ENCODE peak calls at places on chromosomes 7 and 10, in eight cellular contexts. Y is AG04449; S is A549; W is PC-9; M is CD8-positive, alpha-beta T cell; U is fibroblast of mammary gland; G is RWPE1; P is left ventricle myocardium inferior. I is an unnamed sample.
A peak's percentile ranks its signal among the peaks of the same experiment; 100 is the strongest.

GRCh38 chr10:36448760-36449681 is 676.4 kb upstream of the ANKRD30A start:
- DNase-seq in Y (no peak), S (no peak), W (no peak), M (no peak), U (no peak), G (no peak), P (no peak), I (no peak)

GRCh38 chr10:49009231-49009979 is 69.8 kb upstream of the LRRC18 start:
- DNase-seq in Y (no peak), S (no peak), W (no peak), M (no peak), U (no peak), G (no peak), P (no peak), I (no peak)

GRCh38 chr7:45617166-45617565 is 43.0 kb downstream of the ADCY1 start:
- DNase-seq in Y (no peak), S (no peak), W (no peak), M (no peak), U (no peak), G (no peak), P (no peak), I (no peak)

GRCh38 chr10:43122096-43122495 is 16.1 kb upstream of the CSGALNACT2 start:
- DNase-seq in Y (no peak), S (no peak), W (no peak), M (no peak), U (no peak), G (no peak), P (no peak), I (no peak)

GRCh38 chr10:1203216-1203615 is 147.0 kb downstream of the WDR37 start:
- DNase-seq in Y (no peak), S (no peak), W (no peak), M (no peak), U (no peak), G (no peak), P (no peak), I (no peak)

GRCh38 chr7:151925446-151926335 is 30.6 kb upstream of the GALNTL5 start:
- DNase-seq in Y (no peak), S (no peak), W (no peak), M (no peak), U (peak; percentile 15), G (no peak), P (peak; percentile 48), I (no peak)

GRCh38 chr7:150567168-150567567 is at the start of gene GIMAP4:
- DNase-seq in Y (no peak), S (no peak), W (no peak), M (peak; percentile 36), U (no peak), G (no peak), P (no peak), I (no peak)

GRCh38 chr7:1758417-1758858 is 88.4 kb downstream of the ELFN1 start:
- DNase-seq in Y (no peak), S (peak; percentile 40), W (peak; percentile 38), M (peak; percentile 42), U (peak; percentile 50), G (peak; percentile 29), P (peak; percentile 52), I (peak; percentile 74)

GRCh38 chr10:96025566-96025965 is 17.8 kb upstream of the CCNJ start:
- DNase-seq in Y (no peak), S (peak; percentile 18), W (no peak), M (no peak), U (peak; percentile 9), G (no peak), P (no peak), I (no peak)

GRCh38 chr10:72133517-72133916 is 45.2 kb upstream of the SPOCK2 start:
- DNase-seq in Y (peak; percentile 31), S (no peak), W (no peak), M (no peak), U (peak; percentile 81), G (no peak), P (no peak), I (no peak)

GRCh38 chr7:74656421-74656910 is 1.1 kb upstream of the GTF2I start:
- DNase-seq in Y (no peak), S (peak; percentile 44), W (peak; percentile 49), M (peak; percentile 59), U (peak; percentile 16), G (no peak), P (peak; percentile 60), I (peak; percentile 45)

GRCh38 chr7:7565746-7566650 is 686 bp upstream of the MIOS start:
- DNase-seq in Y (no peak), S (peak; percentile 8), W (peak; percentile 62), M (peak; percentile 15), U (no peak), G (peak; percentile 64), P (no peak), I (peak; percentile 62)

GRCh38 chr10:124522903-124523260 is 61.3 kb downstream of the LHPP start:
- DNase-seq in Y (no peak), S (no peak), W (no peak), M (no peak), U (no peak), G (no peak), P (no peak), I (no peak)

GRCh38 chr7:22445140-22445722 is 54.8 kb downstream of the STEAP1B start:
- DNase-seq in Y (no peak), S (no peak), W (no peak), M (no peak), U (no peak), G (peak; percentile 27), P (peak; percentile 86), I (peak; percentile 88)

GRCh38 chr10:11908991-11909390 is 85.8 kb downstream of the PROSER2 start:
- DNase-seq in Y (no peak), S (no peak), W (no peak), M (no peak), U (no peak), G (no peak), P (no peak), I (no peak)

DNA sequence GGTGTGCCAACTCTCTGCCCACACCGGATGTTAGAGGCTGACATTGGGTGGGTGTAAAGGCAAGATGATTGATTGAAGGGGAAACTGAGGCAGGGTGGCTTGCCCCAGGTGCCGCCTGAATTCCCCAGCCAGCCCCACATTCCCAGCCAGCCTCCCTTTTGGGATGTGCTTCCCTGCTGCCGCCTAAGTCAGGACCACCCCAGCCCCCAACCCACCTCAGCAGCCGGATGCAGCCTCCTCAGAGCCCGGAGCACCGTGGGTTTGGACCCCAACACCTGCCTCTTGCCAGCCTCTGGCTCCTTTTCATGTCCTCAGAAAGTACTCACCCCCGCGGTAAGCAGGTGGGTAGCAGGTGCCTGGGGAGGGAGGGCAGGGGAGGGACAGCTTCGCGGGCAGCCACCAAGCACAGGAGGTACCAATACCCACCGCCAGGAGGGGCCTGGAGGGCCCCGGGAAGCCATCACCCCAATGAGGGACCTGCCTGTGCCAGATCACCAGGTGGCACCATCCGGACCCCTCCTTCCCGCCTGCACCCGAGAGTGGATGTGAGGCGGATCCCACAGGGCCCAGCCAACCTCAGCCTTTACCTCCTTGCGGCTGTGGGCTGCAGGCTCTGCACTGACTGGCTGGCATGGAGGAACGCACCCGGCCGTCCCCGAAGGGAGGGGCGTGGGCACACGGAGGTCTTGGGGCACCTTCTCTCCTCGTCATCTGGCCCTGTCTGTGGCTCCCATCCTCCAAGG is 60.5 kb downstream of the PWWP2B start:
- DNase-seq in Y (no peak), S (peak; percentile 76), W (peak; percentile 33), M (peak; percentile 40), U (no peak), G (no peak), P (no peak), I (no peak)
- TF ChIP-seq CTCF in Y (peak; percentile 5), S (peak; percentile 45), W (peak; percentile 59), M (no peak), U (peak; percentile 6), G (no peak), P (no peak), I (no peak)

GRCh38 chr7:20508109-20508508 is 107.4 kb upstream of the ABCB5 start:
- DNase-seq in Y (no peak), S (no peak), W (no peak), M (no peak), U (no peak), G (no peak), P (no peak), I (no peak)
- TF ChIP-seq CTCF in Y (no peak), S (no peak), W (no peak), M (no peak), U (no peak), G (no peak), P (no peak), I (no peak)

GRCh38 chr7:107966701-107967100 is 36.3 kb downstream of the LAMB1 start:
- DNase-seq in Y (peak; percentile 63), S (no peak), W (peak; percentile 68), M (no peak), U (peak; percentile 58), G (no peak), P (peak; percentile 41), I (no peak)
- TF ChIP-seq CTCF in Y (no peak), S (no peak), W (no peak), M (no peak), U (no peak), G (no peak), P (peak; percentile 52), I (no peak)

DNA sequence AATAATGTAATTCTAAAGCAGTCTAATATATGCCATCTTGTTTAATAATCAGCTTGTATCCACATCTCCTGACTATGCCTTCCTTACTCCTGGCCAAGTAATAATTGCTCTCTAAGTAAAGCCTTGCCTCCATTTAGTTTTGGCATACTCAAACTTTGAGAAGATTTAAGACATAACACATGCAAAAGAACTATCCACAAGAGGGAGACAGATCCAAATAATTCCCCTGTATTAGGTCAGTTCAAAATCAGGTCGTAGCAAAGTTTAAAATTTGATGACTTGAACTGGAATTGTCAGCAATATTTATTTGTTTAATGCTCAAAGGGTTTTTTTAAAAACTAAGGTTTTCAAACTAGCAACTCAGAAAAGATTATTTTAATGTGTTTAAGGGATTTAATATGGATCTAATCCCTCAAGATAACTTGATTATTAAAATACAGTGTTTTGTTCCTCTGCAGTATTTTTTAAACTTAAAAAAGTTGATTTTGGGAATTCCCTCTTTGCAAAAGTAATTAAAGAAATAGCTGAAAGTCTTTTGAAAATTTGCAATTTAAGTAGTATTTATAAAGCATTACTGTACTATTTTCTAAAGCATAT is 95.3 kb downstream of the HDAC9 start:
- DNase-seq in Y (peak; percentile 19), S (peak; percentile 11), W (no peak), M (no peak), U (peak; percentile 77), G (peak; percentile 51), P (no peak), I (no peak)
- TF ChIP-seq CTCF in Y (peak; percentile 49), S (peak; percentile 53), W (peak; percentile 86), M (no peak), U (peak; percentile 74), G (peak; percentile 87), P (peak; percentile 67), I (peak; percentile 34)

GRCh38 chr10:103736763-103737162 is 118.6 kb downstream of the SH3PXD2A start:
- DNase-seq in Y (no peak), S (peak; percentile 46), W (no peak), M (no peak), U (peak; percentile 36), G (peak; percentile 88), P (no peak), I (no peak)
- TF ChIP-seq CTCF in Y (no peak), S (no peak), W (no peak), M (no peak), U (no peak), G (no peak), P (no peak), I (no peak)

GRCh38 chr7:158704524-158705233 is at the start of gene NCAPG2:
- DNase-seq in Y (peak; percentile 82), S (peak; percentile 95), W (peak; percentile 99), M (peak; percentile 98), U (peak; percentile 96), G (peak; percentile 93), P (peak; percentile 97), I (peak; percentile 98)
- TF ChIP-seq CTCF in Y (peak; percentile 24), S (no peak), W (no peak), M (no peak), U (no peak), G (no peak), P (peak; percentile 46), I (no peak)

I was measured in Calu3.